ENCODE peak calls at places on chromosomes 7 and 10, in ten cellular contexts. W is endodermal cell, L is psoas muscle, J is A673, A is lower lobe of right lung, X is adipocyte, M is colonic mucosa, I is spleen, F is cardiac muscle cell, Q is transverse colon. V is an unnamed sample.

GRCh38 chr10:52577047-52577446 is 195.5 kb downstream of the MBL2 start:
- DNase-seq in W (no peak), L (no peak), J (no peak), A (no peak), X (no peak), M (no peak), I (no peak), F (no peak), Q (no peak), V (no peak)

GRCh38 chr7:105189859-105190492 is 176.0 kb downstream of the KMT2E start:
- DNase-seq in W (no peak), L (peak; percentile 26), J (no peak), A (no peak), X (no peak), M (no peak), I (no peak), F (no peak), Q (no peak), V (no peak)

GRCh38 chr10:88200637-88201036 is 337.2 kb downstream of the PTEN start:
- DNase-seq in W (no peak), L (no peak), J (no peak), A (no peak), X (no peak), M (no peak), I (no peak), F (peak; percentile 65), Q (no peak), V (no peak)

GRCh38 chr10:16950686-16951681 is 133.8 kb upstream of the RSU1 start:
- DNase-seq in W (peak; percentile 86), L (no peak), J (peak; percentile 94), A (no peak), X (peak; percentile 85), M (no peak), I (no peak), F (peak; percentile 75), Q (no peak), V (no peak)

GRCh38 chr7:1767524-1767923 is 97.4 kb downstream of the ELFN1 start:
- DNase-seq in W (peak; percentile 69), L (no peak), J (peak; percentile 18), A (no peak), X (no peak), M (no peak), I (no peak), F (no peak), Q (no peak), V (no peak)

GRCh38 chr7:96973986-96974385 is 31.4 kb upstream of the DLX6 start:
- DNase-seq in W (no peak), L (no peak), J (no peak), A (no peak), X (peak; percentile 77), M (no peak), I (no peak), F (no peak), Q (no peak), V (no peak)

GRCh38 chr7:31695856-31696255 is 8.8 kb downstream of the PPP1R17 start:
- DNase-seq in W (no peak), L (no peak), J (no peak), A (no peak), X (no peak), M (no peak), I (no peak), F (no peak), Q (no peak), V (no peak)

GRCh38 chr10:95277201-95277570 is 13.6 kb downstream of the PDLIM1 start:
- DNase-seq in W (no peak), L (peak; percentile 50), J (no peak), A (no peak), X (no peak), M (peak; percentile 18), I (no peak), F (no peak), Q (no peak), V (no peak)

GRCh38 chr7:19352271-19352670 is 207.1 kb upstream of the FERD3L start:
- DNase-seq in W (no peak), L (no peak), J (no peak), A (no peak), X (peak; percentile 41), M (no peak), I (no peak), F (no peak), Q (no peak), V (no peak)

GRCh38 chr7:41882745-41883527 is 180.0 kb upstream of the INHBA start:
- DNase-seq in W (no peak), L (no peak), J (no peak), A (no peak), X (no peak), M (no peak), I (no peak), F (no peak), Q (no peak), V (no peak)

GRCh38 chr10:132493756-132494290 is 43.8 kb upstream of the INPP5A start:
- DNase-seq in W (peak; percentile 33), L (no peak), J (no peak), A (peak; percentile 22), X (no peak), M (no peak), I (peak; percentile 56), F (no peak), Q (no peak), V (no peak)

GRCh38 chr7:129739427-129739826 is 127.9 kb downstream of the NRF1 start:
- DNase-seq in W (no peak), L (peak; percentile 25), J (peak; percentile 25), A (no peak), X (no peak), M (no peak), I (no peak), F (peak; percentile 29), Q (no peak), V (no peak)

GRCh38 chr10:95729323-95730055 is 26.5 kb upstream of the ENTPD1 start:
- DNase-seq in W (no peak), L (no peak), J (no peak), A (no peak), X (no peak), M (no peak), I (no peak), F (peak; percentile 8), Q (no peak), V (no peak)

GRCh38 chr10:88094795-88095194 is 231.4 kb downstream of the PTEN start:
- DNase-seq in W (no peak), L (no peak), J (no peak), A (no peak), X (no peak), M (no peak), I (no peak), F (no peak), Q (no peak), V (no peak)

GRCh38 chr7:41574377-41574776 is 128.5 kb downstream of the INHBA start:
- DNase-seq in W (no peak), L (no peak), J (no peak), A (no peak), X (peak; percentile 53), M (no peak), I (no peak), F (peak; percentile 11), Q (no peak), V (no peak)

GRCh38 chr10:62594093-62594520 is 210.4 kb upstream of the ADO start:
- DNase-seq in W (peak; percentile 90), L (peak; percentile 54), J (peak; percentile 81), A (peak; percentile 63), X (peak; percentile 86), M (peak; percentile 63), I (peak; percentile 81), F (peak; percentile 77), Q (peak; percentile 56), V (peak; percentile 58)

GRCh38 chr10:92420554-92421275 is 129.7 kb downstream of the MARCHF5 start:
- DNase-seq in W (peak; percentile 73), L (no peak), J (no peak), A (peak; percentile 48), X (peak; percentile 22), M (no peak), I (no peak), F (peak; percentile 15), Q (no peak), V (no peak)

GRCh38 chr7:74474271-74474865 is 20.7 kb downstream of the GTF2IRD1 start:
- DNase-seq in W (peak; percentile 35), L (no peak), J (no peak), A (no peak), X (no peak), M (no peak), I (no peak), F (no peak), Q (no peak), V (no peak)
- H3K4me1 ChIP-seq in W (no peaks in the 10 kb centered on the region), L (peaks cover 37% of the 10 kb centered on the region), J (peaks cover 11% of the 10 kb centered on the region), A (peaks cover 31% of the 10 kb centered on the region), X (peaks cover 21% of the 10 kb centered on the region), M (peaks cover 20% of the 10 kb centered on the region), I (peaks cover 21% of the 10 kb centered on the region), F (peaks cover 23% of the 10 kb centered on the region), Q (peaks cover 39% of the 10 kb centered on the region), V (peaks cover 47% of the 10 kb centered on the region)

GRCh38 chr10:76717141-76717540 is 920.5 kb downstream of the KCNMA1 start:
- DNase-seq in W (no peak), L (no peak), J (no peak), A (no peak), X (peak; percentile 50), M (no peak), I (no peak), F (peak; percentile 74), Q (no peak), V (no peak)
- H3K27me3 ChIP-seq in W (peaks cover 49% of the 10 kb centered on the region), L (no peaks in the 10 kb centered on the region), J (no peaks in the 10 kb centered on the region), A (no peaks in the 10 kb centered on the region), X (no peaks in the 10 kb centered on the region), M (no peaks in the 10 kb centered on the region), I (no peaks in the 10 kb centered on the region), F (no peaks in the 10 kb centered on the region), Q (no peaks in the 10 kb centered on the region), V (no peaks in the 10 kb centered on the region)

GRCh38 chr10:85039311-85039710 is 710.9 kb downstream of the CCSER2 start:
- DNase-seq in W (no peak), L (no peak), J (no peak), A (no peak), X (no peak), M (no peak), I (no peak), F (no peak), Q (no peak), V (no peak)
- H3K4me3 ChIP-seq in W (peak overlapping the region; percentile 41), L (no peak overlapping the region), J (no peak overlapping the region), A (no peak overlapping the region), X (no peak overlapping the region), M (no peak overlapping the region), I (no peak overlapping the region), F (no peak overlapping the region), Q (no peak overlapping the region), V (no peak overlapping the region)

GRCh38 chr7:157556339-157556944 is 219.6 kb downstream of the DNAJB6 start:
- DNase-seq in W (peak; percentile 1), L (no peak), J (no peak), A (no peak), X (no peak), M (no peak), I (no peak), F (no peak), Q (no peak), V (no peak)

GRCh38 chr7:157554393-157555238 is 217.8 kb downstream of the DNAJB6 start:
- DNase-seq in W (peak; percentile 25), L (no peak), J (no peak), A (no peak), X (no peak), M (no peak), I (peak; percentile 49), F (no peak), Q (no peak), V (no peak)

GRCh38 chr7:157557263-157557662 is 220.5 kb downstream of the DNAJB6 start:
- DNase-seq in W (peak; percentile 8), L (no peak), J (no peak), A (no peak), X (no peak), M (no peak), I (no peak), F (no peak), Q (no peak), V (peak; percentile 7)

GRCh38 chr7:157555921-157556320 is 219.1 kb downstream of the DNAJB6 start:
- DNase-seq in W (peak; percentile 10), L (no peak), J (no peak), A (no peak), X (no peak), M (no peak), I (peak; percentile 59), F (no peak), Q (no peak), V (no peak)

GRCh38 chr7:157555308-157555707 is 218.5 kb downstream of the DNAJB6 start:
- DNase-seq in W (peak; percentile 27), L (no peak), J (no peak), A (no peak), X (no peak), M (peak; percentile 29), I (peak; percentile 38), F (no peak), Q (peak; percentile 42), V (no peak)
- H3K4me1 ChIP-seq in W (no peaks in the 10 kb centered on the region), L (no peaks in the 10 kb centered on the region), J (no peaks in the 10 kb centered on the region), A (no peaks in the 10 kb centered on the region), X (no peaks in the 10 kb centered on the region), M (no peaks in the 10 kb centered on the region), I (peaks cover 11% of the 10 kb centered on the region), F (no peaks in the 10 kb centered on the region), Q (no peaks in the 10 kb centered on the region), V (no peaks in the 10 kb centered on the region)

V was measured in tibial artery.